ENCODE peak calls at places on chromosome 13, in five cellular contexts. E is stimulated activated CD4-positive, alpha-beta T cell treated with anti-CD3 and anti-CD28 coated beads, Interleukin-1b, Interleukin-23, amount 100 ng/mL, for 1 hour; N is bronchial epithelial cell; R is iris pigment epithelial cell; I is NCI-H1105. J is an unnamed sample.

GRCh38 chr13:44903596-44903995 is 85.7 kb downstream of the NUFIP1 start:
- DNase-seq in E (no peak), N (no peak), R (peak), I (no peak), J (no peak)

GRCh38 chr13:46905249-46905648 is 8.4 kb upstream of the HTR2A start:
- DNase-seq in E (no peak), N (no peak), R (no peak), I (no peak), J (no peak)

GRCh38 chr13:51444922-51445321 is 7.9 kb downstream of the INTS6 start:
- DNase-seq in E (no peak), N (peak), R (peak), I (no peak), J (no peak)

GRCh38 chr13:113033498-113033897 is 64.5 kb downstream of the MCF2L start:
- DNase-seq in E (no peak), N (no peak), R (no peak), I (no peak), J (no peak)

GRCh38 chr13:27339299-27339698 is 68.7 kb downstream of the RASL11A start:
- DNase-seq in E (no peak), N (peak), R (peak), I (no peak), J (no peak)

GRCh38 chr13:51869921-51870320 is 8.2 kb downstream of the CCDC70 start:
- DNase-seq in E (no peak), N (no peak), R (no peak), I (no peak), J (no peak)

GRCh38 chr13:35279500-35279899 is 197.0 kb downstream of the MAB21L1 start:
- DNase-seq in E (no peak), N (no peak), R (no peak), I (no peak), J (no peak)

GRCh38 chr13:111142472-111142871 is 27.4 kb downstream of the ARHGEF7 start:
- DNase-seq in E (no peak), N (no peak), R (no peak), I (no peak), J (no peak)

GRCh38 chr13:21318891-21319532 is 140.1 kb downstream of the ZDHHC20 start:
- DNase-seq in E (no peak), N (no peak), R (no peak), I (no peak), J (no peak)

GRCh38 chr13:41274881-41275280 is 11.5 kb upstream of the MTRF1 start:
- DNase-seq in E (no peak), N (no peak), R (peak), I (no peak), J (no peak)